ENCODE peak calls at places on chromosomes 4 and X, in nine cellular contexts. U, V, B, E, J, A, O, G and N are unnamed samples. For H3K4me1, the result is how much of the 10 kb centered on the place peaks cover.

GRCh38 chrX:70012756-70013155 is 37.0 kb downstream of the AWAT2 start:
- DNase-seq in U (no peak), V (no peak), B (no peak), E (no peak), J (no peak), A (no peak), O (no peak), G (no peak), N (no peak)

GRCh38 chr4:123505457-123506310 is 109.1 kb downstream of the SPRY1 start:
- DNase-seq in U (peak), V (no peak), B (peak), E (no peak), J (peak), A (peak), O (peak), G (peak), N (peak)

GRCh38 chr4:6446130-6446482 is 26.3 kb downstream of the PPP2R2C start:
- DNase-seq in U (no peak), V (no peak), B (no peak), E (no peak), J (no peak), A (no peak), O (no peak), G (no peak), N (no peak)

GRCh38 chrX:40153335-40154221 is 55.8 kb upstream of the BCOR start:
- DNase-seq in U (peak), V (peak), B (peak), E (no peak), J (peak), A (peak), O (no peak), G (peak), N (peak)

GRCh38 chrX:22325091-22325490 is 52.4 kb downstream of the CBLL2 start:
- DNase-seq in U (no peak), V (no peak), B (no peak), E (no peak), J (no peak), A (no peak), O (peak), G (peak), N (no peak)

GRCh38 chrX:143536176-143536575 is 18.9 kb upstream of the SPANXN3 start:
- DNase-seq in U (no peak), V (no peak), B (no peak), E (no peak), J (no peak), A (no peak), O (no peak), G (no peak), N (peak)

GRCh38 chr4:110484767-110485166 is 8.8 kb downstream of the ENPEP start:
- DNase-seq in U (no peak), V (no peak), B (no peak), E (no peak), J (no peak), A (no peak), O (peak), G (peak), N (peak)

GRCh38 chr4:118270492-118270891 is 82.3 kb downstream of the PRSS12 start:
- DNase-seq in U (peak), V (peak), B (no peak), E (no peak), J (no peak), A (no peak), O (peak), G (peak), N (peak)

GRCh38 chrX:40374486-40374885 is 206.3 kb upstream of the ATP6AP2 start:
- DNase-seq in U (no peak), V (no peak), B (no peak), E (no peak), J (no peak), A (no peak), O (no peak), G (no peak), N (no peak)

GRCh38 chr4:92305878-92306520 is 2.2 kb downstream of the GRID2 start:
- DNase-seq in U (peak), V (no peak), B (no peak), E (no peak), J (no peak), A (peak), O (no peak), G (no peak), N (peak)

GRCh38 chrX:71095971-71096701 is 485 bp downstream of the FOXO4 start:
- DNase-seq in U (peak), V (no peak), B (no peak), E (no peak), J (peak), A (peak), O (peak), G (no peak), N (peak)

GRCh38 chrX:85963736-85964135 is 83.6 kb downstream of the CHM start:
- DNase-seq in U (no peak), V (no peak), B (no peak), E (no peak), J (no peak), A (no peak), O (peak), G (peak), N (peak)

GRCh38 chr4:156377036-156377700 is 423.5 kb upstream of the CTSO start:
- DNase-seq in U (no peak), V (no peak), B (no peak), E (no peak), J (no peak), A (no peak), O (peak), G (peak), N (peak)

GRCh38 chrX:118577041-118577440 is 81.4 kb downstream of the DOCK11 start:
- DNase-seq in U (no peak), V (no peak), B (no peak), E (no peak), J (no peak), A (peak), O (no peak), G (no peak), N (no peak)

GRCh38 chr4:109040441-109040840 is 262.0 kb downstream of the COL25A1 start:
- DNase-seq in U (no peak), V (no peak), B (no peak), E (no peak), J (no peak), A (no peak), O (peak), G (no peak), N (peak)

GRCh38 chrX:12901486-12901885 is 4.9 kb upstream of the TLR8 start:
- DNase-seq in U (peak), V (peak), B (peak), E (no peak), J (peak), A (peak), O (no peak), G (peak), N (peak)

GRCh38 chr4:13538427-13538973 is 5.8 kb downstream of the NKX3-2 start:
- DNase-seq in U (no peak), V (no peak), B (no peak), E (no peak), J (no peak), A (no peak), O (no peak), G (no peak), N (no peak)

GRCh38 chr4:5708171-5708828 is at the start of gene EVC2:
- DNase-seq in U (peak), V (peak), B (peak), E (no peak), J (peak), A (peak), O (peak), G (peak), N (peak)

GRCh38 chr4:147834480-147834879 is 102.6 kb downstream of the ARHGAP10 start:
- DNase-seq in U (no peak), V (no peak), B (no peak), E (no peak), J (no peak), A (no peak), O (no peak), G (no peak), N (no peak)

GRCh38 chr4:41391271-41391670 is 134.5 kb downstream of the UCHL1 start:
- DNase-seq in U (no peak), V (no peak), B (no peak), E (no peak), J (no peak), A (no peak), O (peak), G (no peak), N (peak)

GRCh38 chr4:9781343-9782135 is at the start of gene DRD5:
- DNase-seq in U (peak), V (no peak), B (peak), E (no peak), J (no peak), A (no peak), O (no peak), G (no peak), N (no peak)

GRCh38 chrX:149871940-149872339 is 9.0 kb upstream of the MAGEA8 start:
- DNase-seq in U (peak), V (peak), B (peak), E (peak), J (peak), A (peak), O (peak), G (no peak), N (peak)

GRCh38 chr4:132001542-132001941 is 1147.6 kb upstream of the PCDH10 start:
- DNase-seq in U (no peak), V (no peak), B (no peak), E (no peak), J (no peak), A (no peak), O (peak), G (peak), N (peak)

GRCh38 chr4:113692809-113693411 is 68.6 kb downstream of the CAMK2D start:
- DNase-seq in U (no peak), V (peak), B (no peak), E (no peak), J (no peak), A (no peak), O (no peak), G (no peak), N (peak)

GRCh38 chr4:181592221-181592745 is 650.9 kb upstream of the TENM3 start:
- DNase-seq in U (no peak), V (no peak), B (no peak), E (no peak), J (no peak), A (no peak), O (peak), G (no peak), N (no peak)

GRCh38 chr4:75990129-75990528 is 616 bp downstream of the SDAD1 start:
- DNase-seq in U (peak), V (peak), B (no peak), E (no peak), J (no peak), A (no peak), O (no peak), G (peak), N (no peak)

GRCh38 chr4:138953962-138954371 is 61.6 kb upstream of the NOCT start:
- DNase-seq in U (no peak), V (no peak), B (no peak), E (no peak), J (no peak), A (no peak), O (peak), G (peak), N (peak)

GRCh38 chrX:39961441-39961840 is 136.3 kb downstream of the BCOR start:
- DNase-seq in U (no peak), V (no peak), B (no peak), E (no peak), J (no peak), A (no peak), O (no peak), G (no peak), N (no peak)

GRCh38 chr4:142347241-142347640 is 498.9 kb downstream of the INPP4B start:
- DNase-seq in U (no peak), V (no peak), B (no peak), E (no peak), J (no peak), A (no peak), O (peak), G (peak), N (peak)

GRCh38 chr4:6250235-6250983 is 19.2 kb upstream of the WFS1 start:
- DNase-seq in U (peak), V (peak), B (peak), E (peak), J (no peak), A (no peak), O (peak), G (peak), N (peak)

GRCh38 chr4:41322613-41323012 is 65.9 kb downstream of the UCHL1 start:
- DNase-seq in U (no peak), V (no peak), B (no peak), E (no peak), J (no peak), A (no peak), O (no peak), G (no peak), N (no peak)

GRCh38 chr4:1082215-1083182 is 30.9 kb downstream of the RNF212 start:
- DNase-seq in U (no peak), V (peak), B (peak), E (no peak), J (peak), A (peak), O (peak), G (peak), N (peak)
- H3K4me1 ChIP-seq in U (under half), V (under half), B (under half), E (under half), J (under half), A (under half), O (under half), G (under half), N (under half)

GRCh38 chr4:82500830-82501229 is 61.0 kb downstream of the TMEM150C start:
- DNase-seq in U (peak), V (no peak), B (no peak), E (no peak), J (no peak), A (no peak), O (no peak), G (no peak), N (no peak)
- H3K9ac ChIP-seq in U (no peak), V (no peak), B (no peak), E (no peak), J (no peak), A (no peak), O (no peak), G (no peak), N (no peak)

DNA sequence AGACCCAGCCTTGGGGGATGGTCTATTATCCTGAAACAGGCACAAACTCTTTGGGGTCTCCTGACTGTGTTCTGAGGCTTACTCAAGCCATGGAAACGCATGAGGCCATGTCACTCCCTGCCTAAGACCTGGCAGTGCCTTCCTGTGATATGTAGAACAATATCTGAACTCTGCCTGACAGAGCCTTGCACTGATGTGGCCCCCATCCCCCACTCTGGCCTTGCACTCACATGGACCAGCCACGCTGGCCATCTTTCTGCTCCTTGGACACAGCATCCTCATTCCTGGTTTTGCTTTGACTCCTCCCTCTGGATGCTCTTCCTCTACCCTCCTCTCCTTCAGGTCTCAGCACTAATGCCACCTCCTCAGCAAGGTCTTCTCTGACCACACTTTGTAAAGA is 100.2 kb downstream of the SCD5 start:
- DNase-seq in U (no peak), V (no peak), B (no peak), E (no peak), J (no peak), A (no peak), O (no peak), G (no peak), N (no peak)
- H3K4me1 ChIP-seq in U (under half), V (under half), B (under half), E (under half), J (under half), A (under half), O (under half), G (under half), N (under half)

GRCh38 chrX:7921750-7922149 is 5.5 kb downstream of the PNPLA4 start:
- DNase-seq in U (no peak), V (no peak), B (no peak), E (no peak), J (no peak), A (no peak), O (no peak), G (no peak), N (no peak)

GRCh38 chrX:7926501-7926900 is 712 bp downstream of the PNPLA4 start:
- DNase-seq in U (no peak), V (no peak), B (no peak), E (no peak), J (no peak), A (no peak), O (peak), G (peak), N (peak)

GRCh38 chrX:7927259-7928167 is at the start of gene PNPLA4:
- DNase-seq in U (peak), V (peak), B (peak), E (peak), J (peak), A (peak), O (peak), G (peak), N (peak)

GRCh38 chrX:7926914-7927258 is 327 bp downstream of the PNPLA4 start:
- DNase-seq in U (no peak), V (no peak), B (no peak), E (no peak), J (no peak), A (no peak), O (no peak), G (no peak), N (no peak)

GRCh38 chrX:7925867-7926472 is 1.2 kb downstream of the PNPLA4 start:
- DNase-seq in U (peak), V (peak), B (peak), E (peak), J (peak), A (no peak), O (peak), G (peak), N (peak)
- H3K9ac ChIP-seq in U (no peak), V (peak), B (no peak), E (no peak), J (no peak), A (no peak), O (peak), G (peak), N (peak)

GRCh38 chrX:153819398-153820083 is 10.8 kb downstream of the PDZD4 start:
- DNase-seq in U (no peak), V (no peak), B (no peak), E (no peak), J (no peak), A (no peak), O (no peak), G (no peak), N (no peak)

GRCh38 chrX:153820601-153821000 is 9.7 kb downstream of the PDZD4 start:
- DNase-seq in U (no peak), V (no peak), B (no peak), E (no peak), J (no peak), A (no peak), O (no peak), G (no peak), N (no peak)

GRCh38 chrX:153817291-153817690 is 13.1 kb downstream of the PDZD4 start:
- DNase-seq in U (no peak), V (no peak), B (no peak), E (no peak), J (no peak), A (no peak), O (no peak), G (no peak), N (no peak)

GRCh38 chrX:153816821-153817220 is 13.5 kb downstream of the PDZD4 start:
- DNase-seq in U (no peak), V (no peak), B (no peak), E (no peak), J (no peak), A (no peak), O (no peak), G (no peak), N (no peak)

DNA sequence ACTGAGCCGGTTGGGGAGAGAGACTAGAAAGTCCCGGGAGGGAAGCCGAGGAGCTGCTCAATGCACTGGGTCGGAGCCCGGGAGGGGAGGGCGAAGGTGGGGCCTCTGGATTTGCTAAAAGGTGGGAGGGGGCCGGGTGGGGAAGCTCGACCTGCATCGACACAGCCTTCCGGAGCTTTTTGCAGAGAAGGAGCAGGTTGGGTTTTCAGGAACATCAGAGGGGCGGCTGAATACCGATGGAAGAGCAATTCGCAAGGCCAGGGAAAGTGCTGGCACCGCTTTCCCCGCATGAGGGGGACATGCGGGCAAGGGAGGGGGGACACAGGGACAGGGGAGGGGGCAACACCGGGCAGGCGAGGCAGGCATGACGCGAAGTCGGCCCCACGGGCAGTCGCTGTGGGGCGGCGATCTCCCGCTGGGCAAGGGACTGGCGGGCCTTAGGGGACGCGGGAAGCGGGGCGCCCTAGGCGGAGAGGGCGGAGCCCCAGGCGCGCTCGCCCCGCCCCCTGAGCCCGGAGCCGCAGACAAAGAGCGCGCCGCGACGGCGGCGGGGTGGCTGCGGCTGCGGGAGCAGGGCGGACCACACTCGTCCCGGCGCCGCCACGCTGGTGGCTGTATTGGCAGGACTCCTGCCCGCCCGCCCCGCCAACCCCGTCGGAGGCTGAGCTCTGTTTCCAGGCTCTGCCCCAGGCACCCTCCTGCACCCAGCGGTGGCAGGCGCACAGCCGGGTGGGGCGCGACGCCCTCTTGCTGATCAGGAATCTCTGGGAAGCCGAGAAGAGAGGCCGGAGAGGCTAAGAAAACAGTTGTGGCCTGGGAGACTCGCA is 11.6 kb downstream of the PDZD4 start:
- DNase-seq in U (peak), V (no peak), B (no peak), E (no peak), J (no peak), A (peak), O (no peak), G (peak), N (peak)
- H3K4me1 ChIP-seq in U (under half), V (under half), B (under half), E (under half), J (under half), A (under half), O (under half), G (under half), N (under half)

GRCh38 chr4:3387154-3387942 is 54.4 kb upstream of the HGFAC start:
- DNase-seq in U (no peak), V (peak), B (no peak), E (peak), J (no peak), A (peak), O (no peak), G (no peak), N (no peak)
- H3K9ac ChIP-seq in U (no peak), V (peak), B (no peak), E (peak), J (peak), A (peak), O (peak), G (peak), N (peak)

DNA sequence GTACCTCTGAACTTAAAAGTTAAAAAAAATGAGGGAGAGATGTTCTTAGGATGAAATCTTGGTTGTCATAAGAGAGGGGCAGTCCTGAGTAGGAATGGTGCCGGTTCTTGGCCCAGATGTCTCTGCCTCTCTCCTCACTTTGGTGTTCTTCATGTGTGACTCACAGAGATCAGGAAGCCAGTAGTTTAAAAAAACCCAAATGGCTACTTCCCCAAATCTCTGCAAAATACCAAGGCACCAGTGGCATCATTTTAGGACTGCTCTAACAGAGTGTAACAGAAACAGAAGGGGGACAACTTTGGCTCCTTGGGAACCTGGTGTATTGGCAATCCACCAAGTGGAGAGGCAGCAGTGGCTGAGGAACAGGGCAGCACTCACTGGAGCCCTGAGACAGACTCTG is 116.8 kb downstream of the SCD5 start:
- DNase-seq in U (no peak), V (peak), B (no peak), E (no peak), J (no peak), A (no peak), O (no peak), G (no peak), N (no peak)
- H3K4me1 ChIP-seq in U (under half), V (under half), B (under half), E (under half), J (under half), A (under half), O (under half), G (under half), N (under half)

DNA sequence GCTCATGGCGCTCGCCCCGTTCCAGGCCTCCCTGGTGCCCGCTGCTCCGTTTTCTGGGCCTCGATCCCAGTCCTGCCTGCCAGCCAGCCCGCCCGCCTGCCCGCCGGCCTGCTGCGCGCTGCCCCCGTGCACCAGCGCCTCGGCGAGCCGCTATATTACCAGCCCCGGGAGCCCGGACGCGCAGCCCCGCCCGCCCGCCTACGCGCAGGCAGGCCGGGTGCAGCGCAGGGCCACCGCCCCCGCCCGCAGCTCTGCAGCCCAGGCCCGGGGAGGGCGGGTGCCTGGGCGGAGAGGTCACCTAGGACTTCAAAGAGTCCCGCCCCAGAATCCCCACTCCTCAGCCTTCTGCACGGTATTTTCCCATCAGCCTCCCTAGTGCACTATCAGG is at the start of gene MAOB:
- DNase-seq in U (peak), V (no peak), B (peak), E (no peak), J (peak), A (peak), O (no peak), G (no peak), N (no peak)
- H3K9ac ChIP-seq in U (no peak), V (no peak), B (no peak), E (no peak), J (no peak), A (no peak), O (no peak), G (peak), N (no peak)